ENCODE peak calls at places on chromosomes 7 and 10, in five cellular contexts. C is adrenal gland; X is CD4-positive, alpha-beta memory T cell; O is Panc1; T is left lung. S is an unnamed sample. For H3K4me1, the result is how much of the 10 kb centered on the place peaks cover.

GRCh38 chr7:129122086-129122750 is 22.3 kb upstream of the TSPAN33 start:
- DNase-seq in C (no peak), X (no peak), O (no peak), T (no peak), S (no peak)

GRCh38 chr7:106858618-106859532 is 6.2 kb upstream of the PIK3CG start:
- DNase-seq in C (peak), X (no peak), O (no peak), T (peak), S (no peak)

GRCh38 chr10:132726194-132726593 is 59.8 kb downstream of the NKX6-2 start:
- DNase-seq in C (no peak), X (no peak), O (no peak), T (no peak), S (no peak)

GRCh38 chr10:61280303-61280702 is 172.9 kb downstream of the TMEM26 start:
- DNase-seq in C (peak), X (no peak), O (no peak), T (no peak), S (no peak)

GRCh38 chr7:99047526-99048077 is 96.3 kb downstream of the SMURF1 start:
- DNase-seq in C (no peak), X (no peak), O (no peak), T (no peak), S (no peak)

GRCh38 chr10:110336111-110336721 is 31.5 kb upstream of the SMNDC1 start:
- DNase-seq in C (peak), X (no peak), O (no peak), T (no peak), S (no peak)

GRCh38 chr10:50501899-50502556 is 121.7 kb downstream of the SGMS1 start:
- DNase-seq in C (no peak), X (no peak), O (no peak), T (no peak), S (no peak)

GRCh38 chr7:20798694-20799121 is 12.0 kb upstream of the SP8 start:
- DNase-seq in C (no peak), X (no peak), O (no peak), T (no peak), S (no peak)

GRCh38 chr10:77504870-77505257 is 132.7 kb downstream of the KCNMA1 start:
- DNase-seq in C (no peak), X (no peak), O (peak), T (no peak), S (no peak)

GRCh38 chr10:36448760-36449681 is 676.4 kb upstream of the ANKRD30A start:
- DNase-seq in C (no peak), X (no peak), O (no peak), T (no peak), S (peak)

GRCh38 chr7:108028111-108028510 is 25.1 kb upstream of the LAMB1 start:
- DNase-seq in C (no peak), X (no peak), O (no peak), T (no peak), S (no peak)

GRCh38 chr10:44960482-44961230 is 1.1 kb downstream of the RASSF4 start:
- DNase-seq in C (no peak), X (no peak), O (no peak), T (no peak), S (no peak)

GRCh38 chr10:79342811-79343541 is 4.3 kb upstream of the PPIF start:
- DNase-seq in C (peak), X (no peak), O (no peak), T (no peak), S (no peak)

GRCh38 chr10:116848032-116848911 is 1.0 kb upstream of the ENO4 start:
- DNase-seq in C (peak), X (peak), O (no peak), T (no peak), S (no peak)

GRCh38 chr7:19852192-19852591 is 78.8 kb upstream of the TMEM196 start:
- DNase-seq in C (no peak), X (no peak), O (no peak), T (no peak), S (no peak)

GRCh38 chr10:24414597-24414996 is 205.7 kb downstream of the KIAA1217 start:
- DNase-seq in C (no peak), X (no peak), O (no peak), T (no peak), S (no peak)

GRCh38 chr10:125152646-125153368 is 7.6 kb downstream of the CTBP2 start:
- DNase-seq in C (no peak), X (no peak), O (no peak), T (peak), S (no peak)

GRCh38 chr7:116616555-116617059 is 55.4 kb upstream of the MET start:
- DNase-seq in C (no peak), X (no peak), O (no peak), T (no peak), S (no peak)

GRCh38 chr7:149202831-149203231 is 7.5 kb downstream of the ZNF282 start:
- DNase-seq in C (no peak), X (no peak), O (no peak), T (no peak), S (no peak)

GRCh38 chr7:132333301-132333700 is 243.0 kb downstream of the PLXNA4 start:
- DNase-seq in C (no peak), X (no peak), O (no peak), T (no peak), S (no peak)

GRCh38 chr10:12720217-12720981 is 281.1 kb downstream of the CCDC3 start:
- DNase-seq in C (peak), X (no peak), O (no peak), T (no peak), S (no peak)

GRCh38 chr7:148495614-148496013 is 95.0 kb upstream of the C7orf33 start:
- DNase-seq in C (no peak), X (no peak), O (no peak), T (no peak), S (no peak)

GRCh38 chr7:135147341-135147898 is 452 bp upstream of the TMEM140 start:
- DNase-seq in C (no peak), X (peak), O (peak), T (no peak), S (no peak)

GRCh38 chr10:132248455-132249231 is 59.1 kb downstream of the STK32C start:
- DNase-seq in C (peak), X (peak), O (no peak), T (peak), S (peak)

GRCh38 chr10:119691726-119692125 is 34.1 kb upstream of the INPP5F start:
- DNase-seq in C (no peak), X (no peak), O (no peak), T (no peak), S (no peak)

GRCh38 chr7:922334-923107 is 32.0 kb downstream of the ADAP1 start:
- DNase-seq in C (peak), X (no peak), O (no peak), T (peak), S (no peak)
- H3K27ac ChIP-seq in C (no peak), X (peak), O (no peak), T (no peak), S (no peak)

DNA sequence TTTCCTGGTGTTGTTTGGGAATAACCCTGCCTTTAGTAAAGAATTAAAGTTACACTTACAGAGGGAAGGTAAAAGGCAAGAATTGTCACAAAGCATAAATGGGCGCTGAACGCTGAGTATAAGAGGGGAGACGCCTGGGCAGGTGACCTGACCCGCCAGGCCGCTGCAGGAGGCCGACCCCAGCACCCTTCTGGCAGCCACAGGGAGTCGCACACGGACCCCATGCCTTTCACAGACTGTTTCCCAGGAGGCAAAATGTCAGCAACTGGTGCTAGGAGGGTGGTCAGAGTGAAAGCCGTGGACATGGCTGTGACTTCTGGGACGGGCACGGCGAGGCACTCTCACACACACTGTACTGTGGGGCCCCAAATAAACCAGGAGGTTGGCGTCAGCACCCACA is 288.2 kb downstream of the WDR37 start:
- DNase-seq in C (no peak), X (no peak), O (no peak), T (no peak), S (no peak)
- H3K4me1 ChIP-seq in C (under half), X (under half), O (under half), T (under half), S (under half)

GRCh38 chr10:123878666-123879311 is 12.8 kb downstream of the CPXM2 start:
- DNase-seq in C (no peak), X (no peak), O (no peak), T (no peak), S (no peak)
- H3K27ac ChIP-seq in C (no peak), X (no peak), O (no peak), T (no peak), S (no peak)

GRCh38 chr7:101944611-101945010 is 127.2 kb downstream of the CUX1 start:
- DNase-seq in C (no peak), X (no peak), O (no peak), T (no peak), S (no peak)
- H3K4me1 ChIP-seq in C (under half), X (under half), O (under half), T (under half), S (under half)

GRCh38 chr10:70853031-70853430 is 35.3 kb downstream of the PCBD1 start:
- DNase-seq in C (no peak), X (no peak), O (no peak), T (no peak), S (no peak)
- H3K27ac ChIP-seq in C (no peak), X (no peak), O (no peak), T (no peak), S (no peak)

GRCh38 chr10:72068901-72069446 is 19.4 kb downstream of the SPOCK2 start:
- DNase-seq in C (peak), X (no peak), O (no peak), T (no peak), S (no peak)

GRCh38 chr10:72068126-72068765 is 20.1 kb downstream of the SPOCK2 start:
- DNase-seq in C (no peak), X (no peak), O (no peak), T (no peak), S (no peak)

GRCh38 chr10:72072046-72072445 is 16.3 kb downstream of the SPOCK2 start:
- DNase-seq in C (no peak), X (no peak), O (no peak), T (no peak), S (no peak)

GRCh38 chr10:72067463-72068125 is 20.8 kb downstream of the SPOCK2 start:
- DNase-seq in C (no peak), X (no peak), O (no peak), T (no peak), S (no peak)

GRCh38 chr10:72069751-72070501 is 18.4 kb downstream of the SPOCK2 start:
- DNase-seq in C (no peak), X (no peak), O (no peak), T (peak), S (no peak)
- H3K4me1 ChIP-seq in C (under half), X (under half), O (half or more), T (under half), S (under half)

DNA sequence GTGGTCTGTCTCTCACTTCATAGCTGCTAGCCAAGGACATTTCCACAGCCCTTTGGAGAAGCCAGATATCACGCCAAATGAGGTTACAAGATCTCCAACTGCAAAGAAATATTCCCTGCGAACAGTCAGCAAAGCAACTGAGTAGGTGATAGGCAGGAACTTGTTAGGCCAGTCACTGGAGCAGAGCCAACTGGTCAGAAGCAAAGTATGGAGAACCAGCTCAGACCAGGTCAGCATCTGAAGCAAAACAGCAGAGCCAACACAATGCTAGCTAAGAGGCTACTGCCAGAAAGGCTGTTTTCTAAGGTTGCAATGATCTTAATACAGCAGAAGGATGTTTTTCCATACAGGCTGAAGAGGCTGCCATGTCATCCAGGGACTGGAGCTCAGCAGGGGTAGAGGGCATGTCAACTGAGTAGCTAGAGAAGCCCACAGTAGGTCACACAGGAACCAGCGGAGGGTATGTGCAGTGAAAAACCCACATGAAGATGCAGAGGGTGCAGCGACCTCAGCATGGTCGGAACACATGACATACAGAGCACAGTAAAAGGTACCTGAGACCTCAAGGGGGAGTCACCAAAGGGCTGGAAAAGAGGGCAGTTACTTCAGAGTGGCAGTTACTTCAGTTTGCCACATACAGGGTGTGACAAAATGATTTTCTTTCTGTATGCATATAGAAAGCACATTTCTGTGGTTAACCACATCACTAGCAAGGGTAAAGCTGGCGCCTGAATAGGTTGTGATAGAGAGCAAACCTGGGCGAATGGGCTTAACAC is 8.9 kb downstream of the SEC31B start:
- DNase-seq in C (no peak), X (peak), O (no peak), T (no peak), S (no peak)
- H3K27ac ChIP-seq in C (no peak), X (peak), O (no peak), T (no peak), S (no peak)

GRCh38 chr7:1449951-1450350 is 9.3 kb downstream of the MICALL2 start:
- DNase-seq in C (no peak), X (no peak), O (no peak), T (no peak), S (no peak)

GRCh38 chr7:1450431-1450830 is 8.8 kb downstream of the MICALL2 start:
- DNase-seq in C (no peak), X (no peak), O (no peak), T (no peak), S (no peak)

GRCh38 chr7:1450987-1451386 is 8.3 kb downstream of the MICALL2 start:
- DNase-seq in C (no peak), X (no peak), O (no peak), T (no peak), S (no peak)

GRCh38 chr7:1448958-1449357 is 10.3 kb downstream of the MICALL2 start:
- DNase-seq in C (no peak), X (no peak), O (no peak), T (no peak), S (no peak)

GRCh38 chr7:1449501-1449900 is 9.8 kb downstream of the MICALL2 start:
- DNase-seq in C (no peak), X (no peak), O (no peak), T (no peak), S (no peak)
- H3K4me1 ChIP-seq in C (under half), X (under half), O (half or more), T (under half), S (under half)

DNA sequence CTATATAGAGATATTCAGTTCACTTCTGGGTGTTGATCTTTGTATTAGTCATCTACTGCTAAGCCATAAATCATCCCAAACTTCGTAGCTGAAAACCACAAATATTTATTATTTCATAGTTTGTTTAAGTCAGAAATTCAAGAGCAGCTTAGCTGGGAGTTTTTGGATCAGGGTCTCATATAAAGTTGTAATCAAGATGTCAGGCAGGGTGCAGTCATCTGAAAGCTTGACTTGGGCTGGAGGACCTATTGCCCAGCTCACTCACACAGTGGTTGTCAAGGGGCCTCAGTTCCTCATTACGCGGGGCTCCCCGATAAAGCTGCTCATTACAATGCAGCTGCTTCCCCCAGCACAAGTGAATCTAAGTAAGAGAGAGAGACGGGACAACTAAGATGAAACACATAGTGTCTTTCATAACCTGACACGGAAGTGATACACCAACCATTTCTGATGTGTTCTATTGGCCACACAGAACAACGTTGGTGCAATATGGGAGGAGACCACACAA is 15.7 kb downstream of the PPP1R3C start:
- DNase-seq in C (no peak), X (no peak), O (no peak), T (no peak), S (no peak)
- H3K27ac ChIP-seq in C (no peak), X (no peak), O (no peak), T (no peak), S (no peak)

S was measured in iPS DF 6.9.